ENCODE peak calls at places on chromosomes 3 and 15, in seven cellular contexts. One of them, this sample, is unnamed.

GRCh38 chr3:191343115-191343514 is 12.8 kb upstream of the UTS2B start:
- DNase-seq in uterus: no peak
- DNase-seq in fibroblast of pulmonary artery: no peak
- DNase-seq in heart left ventricle: no peak
- DNase-seq in kidney epithelial cell: no peak
- DNase-seq in stomach: no peak
- DNase-seq in mucosa of descending colon: no peak
- DNase-seq in this sample: no peak

GRCh38 chr3:173548261-173548660 is 150.7 kb downstream of the NLGN1 start:
- DNase-seq in fibroblast of pulmonary artery: no peak
- DNase-seq in heart left ventricle: no peak
- DNase-seq in uterus: no peak
- DNase-seq in stomach: no peak
- DNase-seq in kidney epithelial cell: no peak
- DNase-seq in mucosa of descending colon: no peak
- DNase-seq in this sample: no peak

GRCh38 chr15:21267231-21267630 is 173.1 kb downstream of the POTEB3 start:
- DNase-seq in heart left ventricle: no peak
- DNase-seq in mucosa of descending colon: no peak
- DNase-seq in kidney epithelial cell: no peak
- DNase-seq in stomach: no peak
- DNase-seq in uterus: no peak
- DNase-seq in fibroblast of pulmonary artery: no peak
- DNase-seq in this sample: no peak

GRCh38 chr3:13841826-13842225 is 38.0 kb downstream of the WNT7A start:
- DNase-seq in stomach: no peak
- DNase-seq in fibroblast of pulmonary artery: no peak
- DNase-seq in uterus: no peak
- DNase-seq in heart left ventricle: no peak
- DNase-seq in mucosa of descending colon: no peak
- DNase-seq in kidney epithelial cell: no peak
- DNase-seq in this sample: no peak

GRCh38 chr3:45606991-45607712 is 12.6 kb downstream of the LIMD1 start:
- DNase-seq in kidney epithelial cell: no peak
- DNase-seq in fibroblast of pulmonary artery: no peak
- DNase-seq in heart left ventricle: no peak
- DNase-seq in stomach: no peak
- DNase-seq in uterus: peak
- DNase-seq in mucosa of descending colon: no peak
- DNase-seq in this sample: peak

GRCh38 chr3:38095687-38096483 is 41.0 kb downstream of the ACAA1 start:
- DNase-seq in mucosa of descending colon: no peak
- DNase-seq in fibroblast of pulmonary artery: no peak
- DNase-seq in kidney epithelial cell: no peak
- DNase-seq in stomach: no peak
- DNase-seq in uterus: no peak
- DNase-seq in heart left ventricle: no peak
- DNase-seq in this sample: no peak

GRCh38 chr3:152270145-152270870 is 1.6 kb downstream of the MBNL1 start:
- DNase-seq in mucosa of descending colon: no peak
- DNase-seq in heart left ventricle: no peak
- DNase-seq in kidney epithelial cell: no peak
- DNase-seq in uterus: no peak
- DNase-seq in fibroblast of pulmonary artery: peak
- DNase-seq in stomach: no peak
- DNase-seq in this sample: no peak

GRCh38 chr15:59741274-59741906 is 52.3 kb upstream of the BNIP2 start:
- DNase-seq in fibroblast of pulmonary artery: peak
- DNase-seq in kidney epithelial cell: no peak
- DNase-seq in stomach: no peak
- DNase-seq in uterus: no peak
- DNase-seq in heart left ventricle: no peak
- DNase-seq in mucosa of descending colon: peak
- DNase-seq in this sample: no peak

GRCh38 chr15:77738038-77738370 is 105.3 kb upstream of the LINGO1 start:
- DNase-seq in uterus: no peak
- DNase-seq in fibroblast of pulmonary artery: no peak
- DNase-seq in heart left ventricle: no peak
- DNase-seq in kidney epithelial cell: no peak
- DNase-seq in mucosa of descending colon: no peak
- DNase-seq in stomach: no peak
- DNase-seq in this sample: no peak

GRCh38 chr3:23052230-23053019 is 150.7 kb upstream of the UBE2E2 start:
- DNase-seq in stomach: no peak
- DNase-seq in heart left ventricle: no peak
- DNase-seq in fibroblast of pulmonary artery: no peak
- DNase-seq in mucosa of descending colon: no peak
- DNase-seq in uterus: no peak
- DNase-seq in kidney epithelial cell: no peak
- DNase-seq in this sample: no peak
- TF ChIP-seq CTCF in stomach: no peak
- TF ChIP-seq CTCF in heart left ventricle: no peak
- TF ChIP-seq CTCF in fibroblast of pulmonary artery: no peak
- TF ChIP-seq CTCF in mucosa of descending colon: no peak
- TF ChIP-seq CTCF in uterus: no peak
- TF ChIP-seq CTCF in kidney epithelial cell: no peak
- TF ChIP-seq CTCF in this sample: no peak

DNA sequence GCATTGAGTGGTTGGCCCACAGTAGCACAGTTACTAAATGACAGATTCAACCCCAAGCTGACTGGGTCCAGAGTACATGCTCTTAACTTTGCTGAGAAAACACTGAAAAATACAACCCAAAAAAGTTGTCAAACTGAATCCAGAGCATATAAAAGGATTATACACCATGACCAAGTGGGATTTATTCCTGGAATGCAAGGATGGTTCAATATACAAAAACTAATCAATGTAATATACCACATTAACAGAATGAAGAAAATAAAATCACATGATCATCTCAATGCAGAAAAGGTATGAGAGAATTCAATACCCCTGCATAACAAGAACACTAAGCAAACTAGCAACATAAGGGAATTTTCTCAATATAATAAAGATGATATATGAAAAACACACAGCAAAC is 98.5 kb downstream of the STAG1 start:
- DNase-seq in fibroblast of pulmonary artery: no peak
- DNase-seq in uterus: no peak
- DNase-seq in mucosa of descending colon: no peak
- DNase-seq in heart left ventricle: no peak
- DNase-seq in stomach: no peak
- DNase-seq in kidney epithelial cell: no peak
- DNase-seq in this sample: no peak
- H3K4me3 ChIP-seq in fibroblast of pulmonary artery: no peak
- H3K4me3 ChIP-seq in uterus: no peak
- H3K4me3 ChIP-seq in mucosa of descending colon: no peak
- H3K4me3 ChIP-seq in heart left ventricle: no peak
- H3K4me3 ChIP-seq in stomach: no peak
- H3K4me3 ChIP-seq in kidney epithelial cell: no peak
- H3K4me3 ChIP-seq in this sample: no peak

DNA sequence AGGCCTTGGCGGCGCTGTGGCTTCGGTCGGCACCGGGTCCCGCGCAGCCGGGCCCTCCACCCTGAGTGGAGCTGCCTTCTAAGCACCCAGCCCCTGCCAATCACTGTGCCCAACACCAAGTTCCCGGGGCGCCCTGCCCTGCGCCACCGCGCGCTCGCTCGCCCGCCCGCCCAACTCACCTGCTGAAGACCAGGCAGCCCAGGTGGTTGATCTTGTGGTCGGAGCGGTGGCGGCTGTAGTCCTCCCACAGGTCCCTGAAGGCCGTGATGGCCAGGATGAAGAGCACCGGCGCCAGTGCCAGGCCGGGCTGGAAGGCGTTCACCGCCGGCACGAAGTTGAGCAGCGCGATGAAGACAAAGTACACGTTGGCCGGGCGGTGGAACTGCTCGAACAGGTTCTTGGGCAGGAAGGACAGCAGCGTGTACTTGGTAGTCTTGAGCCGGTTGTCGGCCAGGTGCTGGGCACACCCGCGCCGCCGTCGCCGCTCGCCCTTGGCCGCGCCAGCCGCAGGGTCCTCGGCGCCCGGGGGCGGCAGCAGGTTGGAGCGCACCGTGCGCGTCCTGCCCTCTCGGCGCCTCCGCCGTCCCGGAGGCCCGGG is 559 bp downstream of the ATP10A start:
- DNase-seq in fibroblast of pulmonary artery: peak
- DNase-seq in heart left ventricle: no peak
- DNase-seq in mucosa of descending colon: peak
- DNase-seq in kidney epithelial cell: no peak
- DNase-seq in stomach: peak
- DNase-seq in uterus: no peak
- DNase-seq in this sample: no peak
- TF ChIP-seq CTCF in fibroblast of pulmonary artery: no peak
- TF ChIP-seq CTCF in heart left ventricle: no peak
- TF ChIP-seq CTCF in mucosa of descending colon: no peak
- TF ChIP-seq CTCF in kidney epithelial cell: no peak
- TF ChIP-seq CTCF in stomach: no peak
- TF ChIP-seq CTCF in uterus: no peak
- TF ChIP-seq CTCF in this sample: no peak

GRCh38 chr3:69319652-69320051 is 66.2 kb downstream of the FRMD4B start:
- DNase-seq in stomach: no peak
- DNase-seq in mucosa of descending colon: no peak
- DNase-seq in heart left ventricle: no peak
- DNase-seq in uterus: no peak
- DNase-seq in fibroblast of pulmonary artery: no peak
- DNase-seq in kidney epithelial cell: no peak
- DNase-seq in this sample: no peak

GRCh38 chr3:69318410-69318809 is 67.5 kb downstream of the FRMD4B start:
- DNase-seq in stomach: no peak
- DNase-seq in heart left ventricle: no peak
- DNase-seq in kidney epithelial cell: no peak
- DNase-seq in mucosa of descending colon: no peak
- DNase-seq in uterus: no peak
- DNase-seq in fibroblast of pulmonary artery: no peak
- DNase-seq in this sample: no peak

GRCh38 chr3:69322110-69322509 is 63.8 kb downstream of the FRMD4B start:
- DNase-seq in mucosa of descending colon: no peak
- DNase-seq in heart left ventricle: no peak
- DNase-seq in uterus: no peak
- DNase-seq in kidney epithelial cell: no peak
- DNase-seq in fibroblast of pulmonary artery: no peak
- DNase-seq in stomach: no peak
- DNase-seq in this sample: no peak

GRCh38 chr3:69321301-69321986 is 64.4 kb downstream of the FRMD4B start:
- DNase-seq in stomach: no peak
- DNase-seq in uterus: no peak
- DNase-seq in fibroblast of pulmonary artery: no peak
- DNase-seq in kidney epithelial cell: no peak
- DNase-seq in mucosa of descending colon: no peak
- DNase-seq in heart left ventricle: no peak
- DNase-seq in this sample: no peak

DNA sequence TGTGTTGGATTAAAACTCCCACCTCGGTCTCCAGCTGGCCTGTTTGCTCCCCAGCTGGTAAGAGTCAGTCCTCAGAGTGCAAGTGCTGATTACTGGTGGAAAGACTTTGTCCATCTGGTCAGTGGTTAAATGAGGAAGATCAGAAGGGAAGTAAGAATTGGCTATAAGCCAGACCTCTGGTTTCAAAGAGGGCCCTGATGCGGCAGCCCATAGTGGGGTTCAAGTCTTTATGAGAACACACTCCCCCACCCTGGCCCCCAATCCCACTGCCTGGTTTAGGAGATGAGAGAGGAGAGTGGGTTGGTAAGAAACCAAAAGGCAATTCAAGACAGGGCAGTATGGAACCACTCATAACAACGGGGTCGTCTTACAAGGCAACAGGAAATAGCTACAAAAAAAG is 65.0 kb downstream of the FRMD4B start:
- DNase-seq in mucosa of descending colon: peak
- DNase-seq in fibroblast of pulmonary artery: peak
- DNase-seq in uterus: no peak
- DNase-seq in kidney epithelial cell: no peak
- DNase-seq in stomach: no peak
- DNase-seq in heart left ventricle: no peak
- DNase-seq in this sample: peak
- H3K4me3 ChIP-seq in mucosa of descending colon: no peak
- H3K4me3 ChIP-seq in fibroblast of pulmonary artery: no peak
- H3K4me3 ChIP-seq in uterus: no peak
- H3K4me3 ChIP-seq in kidney epithelial cell: no peak
- H3K4me3 ChIP-seq in stomach: no peak
- H3K4me3 ChIP-seq in heart left ventricle: no peak
- H3K4me3 ChIP-seq in this sample: no peak

DNA sequence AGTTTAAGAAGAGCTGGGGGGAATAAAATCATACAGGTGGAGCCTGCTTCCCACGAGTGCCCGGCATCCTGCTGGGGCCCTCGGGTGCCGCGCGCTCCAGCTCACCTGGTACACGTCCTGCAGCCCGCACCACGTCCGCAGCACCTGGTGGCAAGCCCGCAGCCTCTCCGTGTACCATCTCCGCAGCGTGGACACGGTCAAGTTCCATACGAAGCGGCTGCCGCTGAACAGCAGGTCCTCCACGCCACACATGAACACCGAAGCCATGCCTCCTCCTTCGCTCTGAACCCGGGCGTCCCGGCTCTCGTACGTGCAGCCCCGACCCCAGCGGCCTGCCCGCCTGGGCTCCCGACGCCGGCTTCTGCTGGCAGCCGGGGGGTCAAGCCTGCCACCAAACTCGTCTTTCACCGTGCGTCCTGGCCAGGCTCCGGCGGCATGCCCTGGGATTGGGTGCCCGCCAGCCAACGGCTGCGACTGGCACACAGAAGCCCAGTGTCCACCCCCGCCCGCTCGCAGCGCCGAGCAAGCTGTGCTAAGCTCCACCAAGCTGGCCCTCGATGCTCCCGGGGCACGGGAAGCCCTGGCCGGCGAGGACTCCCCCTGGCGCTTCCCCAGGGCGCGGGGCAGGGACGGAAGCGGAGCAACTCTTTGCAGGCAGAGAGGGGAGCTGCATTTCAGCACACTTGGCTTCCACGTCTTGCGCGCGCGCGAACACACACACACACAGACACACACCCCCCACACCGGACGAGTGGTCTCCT is at the start of gene FRMD4B:
- DNase-seq in fibroblast of pulmonary artery: peak
- DNase-seq in kidney epithelial cell: peak
- DNase-seq in stomach: peak
- DNase-seq in heart left ventricle: peak
- DNase-seq in uterus: peak
- DNase-seq in mucosa of descending colon: peak
- DNase-seq in this sample: peak
- TF ChIP-seq CTCF in fibroblast of pulmonary artery: peak
- TF ChIP-seq CTCF in kidney epithelial cell: peak
- TF ChIP-seq CTCF in stomach: no peak
- TF ChIP-seq CTCF in heart left ventricle: peak
- TF ChIP-seq CTCF in uterus: no peak
- TF ChIP-seq CTCF in mucosa of descending colon: no peak
- TF ChIP-seq CTCF in this sample: peak